ENCODE peak calls at places on chromosomes 6 and 20, in five cellular contexts. B, Y, K, L and E are unnamed samples.
A peak's percentile ranks its signal among the peaks of the same experiment; 100 is the strongest.

GRCh38 chr6:166567107-166567506 is 19.4 kb downstream of the RAMACL start:
- DNase-seq in K (peak; percentile 99), B (no peak), Y (peak; percentile 100), L (peak; percentile 99), E (peak; percentile 98)

GRCh38 chr6:22926613-22927348 is 357.4 kb downstream of the HDGFL1 start:
- DNase-seq in K (no peak), L (no peak), Y (no peak), B (no peak), E (no peak)

GRCh38 chr6:2655844-2656433 is 94.8 kb downstream of the MYLK4 start:
- DNase-seq in B (no peak), K (no peak), Y (no peak), L (no peak), E (no peak)

GRCh38 chr20:2749951-2750342 is 50.5 kb downstream of the CPXM1 start:
- DNase-seq in B (no peak), K (no peak), Y (no peak), L (no peak), E (no peak)

GRCh38 chr20:51021067-51022025 is 1.6 kb downstream of the KCNG1 start:
- DNase-seq in K (peak; percentile 61), B (no peak), L (peak; percentile 59), Y (peak; percentile 35), E (peak; percentile 31)

GRCh38 chr20:46642944-46643343 is 8.3 kb downstream of the SLC13A3 start:
- DNase-seq in B (no peak), L (no peak), Y (no peak), K (no peak), E (no peak)

GRCh38 chr6:38172739-38173415 is 353.4 kb downstream of the ZFAND3 start:
- DNase-seq in L (no peak), K (no peak), Y (no peak), B (no peak), E (no peak)

GRCh38 chr6:4242593-4242992 is 107.2 kb upstream of the ECI2 start:
- DNase-seq in B (no peak), K (no peak), L (no peak), Y (no peak), E (peak; percentile 16)

GRCh38 chr20:53722515-53723036 is 128.9 kb upstream of the ZNF217 start:
- DNase-seq in Y (no peak), B (no peak), K (no peak), L (no peak), E (no peak)

GRCh38 chr6:150004101-150004782 is 21.1 kb downstream of the RAET1L start:
- DNase-seq in K (no peak), Y (no peak), B (peak; percentile 23), L (no peak), E (no peak)

GRCh38 chr20:3871549-3872265 is 17.5 kb upstream of the PANK2 start:
- DNase-seq in B (no peak), Y (no peak), K (no peak), L (no peak), E (peak; percentile 75)

GRCh38 chr6:126055449-126055848 is 69.1 kb downstream of the TRMT11 start:
- DNase-seq in B (no peak), Y (no peak), K (no peak), L (no peak), E (no peak)

GRCh38 chr6:13488015-13488895 is 855 bp upstream of the GFOD1 start:
- DNase-seq in K (peak; percentile 40), Y (peak; percentile 40), B (no peak), L (peak; percentile 64), E (no peak)

GRCh38 chr6:156720739-156721714 is 56.2 kb upstream of the ARID1B start:
- DNase-seq in K (peak; percentile 31), Y (no peak), B (no peak), L (no peak), E (peak; percentile 89)

GRCh38 chr20:45066372-45066771 is 34.6 kb downstream of the KCNS1 start:
- DNase-seq in Y (peak; percentile 49), B (no peak), L (peak; percentile 71), K (peak; percentile 55), E (no peak)

DNA sequence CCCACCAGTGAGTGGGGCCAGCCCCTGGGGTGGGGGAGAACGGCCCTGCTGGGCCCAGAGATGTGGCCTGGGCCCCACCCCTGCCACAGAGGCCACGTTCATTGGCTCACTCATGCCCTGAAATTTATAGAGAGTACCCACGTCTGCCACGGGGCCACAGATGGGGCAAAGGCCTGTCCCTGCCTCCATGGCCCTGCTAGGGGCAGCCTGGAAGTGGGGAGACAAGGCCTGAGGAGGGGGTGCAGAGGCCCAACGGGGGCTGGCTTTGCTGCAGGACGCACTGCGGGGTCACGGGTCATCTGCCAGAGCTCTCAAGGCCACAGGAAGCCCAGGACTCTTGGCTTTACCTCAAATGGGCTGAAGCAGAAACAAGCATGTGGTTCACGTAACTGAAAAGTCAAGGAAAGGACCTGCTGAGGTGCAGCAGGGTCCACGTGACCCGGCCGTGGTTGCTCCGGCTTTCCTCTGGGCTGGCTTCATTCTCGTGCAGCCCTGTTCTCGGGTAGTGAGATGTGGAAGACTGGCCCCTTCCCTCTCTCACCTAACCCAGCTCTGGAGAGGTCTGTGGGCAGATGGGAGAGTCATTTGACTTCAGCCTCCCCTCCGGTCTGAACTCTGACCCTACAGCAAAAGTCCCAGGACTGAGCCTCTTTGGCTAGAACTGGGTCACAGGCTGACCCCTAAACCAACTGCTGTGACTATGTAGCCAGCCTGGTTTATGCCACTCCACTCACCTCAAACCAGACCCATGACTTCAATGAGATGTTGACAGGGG is 1.1 kb upstream of the OSBPL2 start:
- DNase-seq in Y (no peak), B (no peak), L (no peak), K (no peak), E (no peak)
- H3K4me3 ChIP-seq in Y (no peak overlapping the region), B (no peak overlapping the region), L (no peak overlapping the region), K (no peak overlapping the region), E (no peak overlapping the region)

GRCh38 chr20:840858-841567 is 7.5 kb downstream of the FAM110A start:
- DNase-seq in L (peak; percentile 6), K (no peak), Y (no peak), B (no peak), E (peak; percentile 46)
- H3K4me3 ChIP-seq in L (peak overlapping the region; percentile 51), K (peak overlapping the region; percentile 43), Y (peak overlapping the region; percentile 26), B (peak overlapping the region; percentile 40), E (peak overlapping the region; percentile 70)

GRCh38 chr20:6122111-6122872 is 538 bp downstream of the FERMT1 start:
- DNase-seq in K (peak; percentile 45), Y (peak; percentile 18), L (peak; percentile 56), B (no peak), E (peak; percentile 87)

GRCh38 chr20:6120491-6120988 is 2.3 kb downstream of the FERMT1 start:
- DNase-seq in Y (no peak), B (no peak), K (no peak), L (no peak), E (no peak)

GRCh38 chr20:6123650-6124014 is 802 bp upstream of the FERMT1 start:
- DNase-seq in L (no peak), B (no peak), Y (no peak), K (no peak), E (no peak)

GRCh38 chr20:6122873-6123649 is at the start of gene FERMT1:
- DNase-seq in Y (peak; percentile 66), L (peak; percentile 69), K (peak; percentile 54), B (no peak), E (peak; percentile 97)

DNA sequence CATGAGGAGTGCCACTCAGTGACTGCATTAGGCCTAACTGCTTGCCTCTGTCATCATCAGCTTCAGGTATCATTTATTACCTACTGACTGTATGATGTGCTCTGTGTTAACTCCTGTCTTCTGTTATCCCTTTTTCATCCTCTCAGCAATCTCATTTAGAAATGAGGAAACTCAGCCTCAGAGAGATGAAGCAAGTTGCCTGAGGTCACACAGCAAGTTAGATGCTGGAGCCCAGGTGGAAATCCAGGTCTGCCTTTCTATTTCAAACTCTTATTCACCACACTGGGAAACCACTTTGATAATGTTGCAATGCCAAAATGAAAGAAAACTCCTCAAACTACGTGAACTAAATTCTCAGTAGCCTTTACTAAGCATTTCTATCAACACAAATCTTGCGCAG is 1.3 kb downstream of the FERMT1 start:
- DNase-seq in B (no peak), L (no peak), K (no peak), Y (no peak), E (no peak)
- H3K4me3 ChIP-seq in B (no peak overlapping the region), L (peak overlapping the region; percentile 72), K (no peak overlapping the region), Y (no peak overlapping the region), E (peak overlapping the region; percentile 77)

DNA sequence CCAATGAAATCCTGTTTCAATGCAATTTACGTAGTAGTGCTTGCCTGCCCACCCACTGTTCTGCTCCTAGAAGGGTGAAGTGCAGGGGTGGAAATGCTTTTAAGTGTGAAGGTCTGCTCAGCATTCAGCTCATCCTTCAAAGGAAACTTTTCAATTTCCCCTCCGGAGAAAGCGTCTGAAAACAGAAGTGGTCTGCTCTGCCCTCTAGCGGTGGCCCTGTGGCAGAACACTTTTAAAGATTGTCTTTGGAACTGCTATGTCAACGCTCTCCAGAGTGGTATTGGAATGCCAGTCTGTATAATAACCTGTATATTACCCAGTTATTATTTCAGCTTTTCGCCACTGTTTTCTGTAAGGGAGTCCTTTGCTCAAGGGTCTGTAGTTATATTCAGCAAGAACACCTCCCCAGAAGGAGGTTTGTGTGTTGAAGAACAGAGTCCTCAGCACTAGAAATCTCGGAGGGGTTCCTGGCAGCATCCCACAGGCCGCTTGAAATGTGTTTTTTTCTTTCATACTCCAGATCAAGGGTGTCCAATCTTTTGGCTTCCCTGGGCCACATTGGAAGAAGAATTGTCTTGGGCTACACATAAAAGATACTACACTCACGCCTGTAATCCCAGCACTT is 63.1 kb upstream of the KLHL31 start:
- DNase-seq in K (peak; percentile 49), Y (peak; percentile 42), L (peak; percentile 38), B (no peak), E (peak; percentile 29)
- H3K4me3 ChIP-seq in K (no peak overlapping the region), Y (no peak overlapping the region), L (no peak overlapping the region), B (no peak overlapping the region), E (no peak overlapping the region)